ENCODE peak calls at places on chromosome 2, in ten cellular contexts. E is bronchial epithelial cell, C is MG63, R is AG09309, Z is HAP-1, T is heart left ventricle, P is OCI-LY7, A is left ventricle myocardium inferior, U is HL-60, G is choroid plexus epithelial cell. J is an unnamed sample.

GRCh38 chr2:11343626-11344341 is 652 bp downstream of the ROCK2 start:
- DNase-seq in E (peak), C (peak), R (no peak), Z (peak), T (peak), P (peak), A (peak), U (no peak), G (no peak), J (peak)

GRCh38 chr2:30232027-30232800 is 880 bp downstream of the LBH start:
- DNase-seq in E (no peak), C (peak), R (no peak), Z (peak), T (peak), P (peak), A (peak), U (no peak), G (peak), J (peak)

GRCh38 chr2:156845806-156846558 is 409.8 kb downstream of the GPD2 start:
- DNase-seq in E (peak), C (no peak), R (no peak), Z (peak), T (no peak), P (no peak), A (no peak), U (no peak), G (no peak), J (no peak)

GRCh38 chr2:24015562-24016375 is 5.9 kb downstream of the MFSD2B start:
- DNase-seq in E (peak), C (peak), R (peak), Z (no peak), T (no peak), P (no peak), A (no peak), U (no peak), G (peak), J (no peak)

GRCh38 chr2:31711737-31712136 is 131.0 kb upstream of the SRD5A2 start:
- DNase-seq in E (peak), C (no peak), R (no peak), Z (no peak), T (no peak), P (no peak), A (no peak), U (no peak), G (no peak), J (no peak)

GRCh38 chr2:67974564-67975430 is 88.0 kb downstream of the C1D start:
- DNase-seq in E (peak), C (peak), R (no peak), Z (no peak), T (no peak), P (no peak), A (peak), U (no peak), G (no peak), J (no peak)

GRCh38 chr2:152504618-152505017 is 169.6 kb downstream of the FMNL2 start:
- DNase-seq in E (no peak), C (no peak), R (no peak), Z (no peak), T (no peak), P (no peak), A (no peak), U (no peak), G (peak), J (no peak)

GRCh38 chr2:60948926-60949579 is 67.7 kb downstream of the REL start:
- DNase-seq in E (peak), C (no peak), R (no peak), Z (no peak), T (no peak), P (no peak), A (no peak), U (no peak), G (peak), J (no peak)

GRCh38 chr2:24491626-24492282 is 700 bp downstream of the NCOA1 start:
- DNase-seq in E (no peak), C (peak), R (no peak), Z (peak), T (peak), P (peak), A (peak), U (no peak), G (peak), J (peak)

GRCh38 chr2:187527262-187527661 is 27.0 kb downstream of the TFPI start:
- DNase-seq in E (peak), C (no peak), R (peak), Z (no peak), T (no peak), P (no peak), A (no peak), U (no peak), G (peak), J (no peak)

GRCh38 chr2:223590964-223591363 is 11.2 kb downstream of the SCG2 start:
- DNase-seq in E (no peak), C (no peak), R (no peak), Z (no peak), T (no peak), P (no peak), A (no peak), U (no peak), G (peak), J (no peak)

GRCh38 chr2:71788186-71788525 is 334.8 kb downstream of the DYSF start:
- DNase-seq in E (no peak), C (no peak), R (no peak), Z (no peak), T (no peak), P (no peak), A (no peak), U (no peak), G (no peak), J (no peak)

GRCh38 chr2:27400348-27401135 is 8.8 kb downstream of the PPM1G start:
- DNase-seq in E (no peak), C (peak), R (no peak), Z (no peak), T (no peak), P (no peak), A (no peak), U (no peak), G (peak), J (no peak)

GRCh38 chr2:30234180-30234971 is 3.0 kb downstream of the LBH start:
- DNase-seq in E (peak), C (peak), R (peak), Z (peak), T (no peak), P (no peak), A (no peak), U (no peak), G (peak), J (no peak)

GRCh38 chr2:57877811-57878572 is 168.6 kb upstream of the VRK2 start:
- DNase-seq in E (peak), C (no peak), R (no peak), Z (peak), T (no peak), P (no peak), A (no peak), U (no peak), G (no peak), J (no peak)

GRCh38 chr2:199273043-199273647 is 184.6 kb downstream of the SATB2 start:
- DNase-seq in E (peak), C (no peak), R (peak), Z (no peak), T (no peak), P (no peak), A (no peak), U (peak), G (peak), J (no peak)

GRCh38 chr2:152348388-152348787 is 13.4 kb downstream of the FMNL2 start:
- DNase-seq in E (peak), C (no peak), R (no peak), Z (no peak), T (no peak), P (no peak), A (no peak), U (no peak), G (peak), J (no peak)

GRCh38 chr2:182148344-182148743 is 162.7 kb downstream of the PPP1R1C start:
- DNase-seq in E (peak), C (peak), R (no peak), Z (no peak), T (no peak), P (no peak), A (no peak), U (no peak), G (no peak), J (no peak)

GRCh38 chr2:221156335-221156734 is 415.8 kb downstream of the EPHA4 start:
- DNase-seq in E (peak), C (no peak), R (no peak), Z (no peak), T (no peak), P (peak), A (no peak), U (no peak), G (no peak), J (no peak)

GRCh38 chr2:143128681-143129580 is at the start of gene ARHGAP15:
- DNase-seq in E (no peak), C (no peak), R (no peak), Z (no peak), T (no peak), P (peak), A (no peak), U (peak), G (no peak), J (peak)

GRCh38 chr2:105546623-105546964 is 147.7 kb upstream of the FHL2 start:
- DNase-seq in E (no peak), C (no peak), R (no peak), Z (no peak), T (no peak), P (no peak), A (no peak), U (no peak), G (no peak), J (no peak)

DNA sequence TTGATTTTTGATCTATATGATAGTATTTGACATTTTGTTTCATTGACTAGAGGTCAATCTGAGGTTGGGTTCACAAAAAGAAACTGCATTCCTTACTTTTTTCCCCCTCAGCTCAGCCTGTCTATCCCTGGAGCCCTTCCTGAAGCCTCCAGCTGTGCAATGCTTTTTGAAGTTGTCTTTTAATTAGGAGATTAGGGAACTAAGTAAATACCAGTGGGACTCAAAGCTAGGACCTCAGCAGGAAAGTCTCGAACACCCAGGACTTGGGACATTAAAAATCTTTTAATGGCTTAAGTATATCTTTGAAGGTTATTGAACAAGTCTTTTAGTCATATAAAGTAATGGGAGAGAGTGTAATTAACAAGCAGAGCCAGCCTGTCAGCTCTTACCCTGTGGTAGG is 220.2 kb downstream of the PDE11A start:
- DNase-seq in E (no peak), C (no peak), R (no peak), Z (no peak), T (no peak), P (no peak), A (no peak), U (no peak), G (no peak), J (no peak)
- H3K4me3 ChIP-seq in E (no peak), C (no peak), R (no peak), Z (no peak), T (no peak), P (no peak), A (no peak), U (no peak), G (no peak), J (no peak)

GRCh38 chr2:134619250-134619649 is 99.5 kb downstream of the TMEM163 start:
- DNase-seq in E (no peak), C (no peak), R (no peak), Z (no peak), T (no peak), P (no peak), A (no peak), U (no peak), G (no peak), J (no peak)

GRCh38 chr2:134625311-134625710 is 93.5 kb downstream of the TMEM163 start:
- DNase-seq in E (no peak), C (no peak), R (no peak), Z (no peak), T (no peak), P (no peak), A (no peak), U (no peak), G (no peak), J (no peak)

GRCh38 chr2:134623796-134624195 is 95.0 kb downstream of the TMEM163 start:
- DNase-seq in E (no peak), C (no peak), R (no peak), Z (no peak), T (no peak), P (no peak), A (no peak), U (peak), G (no peak), J (no peak)

GRCh38 chr2:134621939-134622705 is 96.7 kb downstream of the TMEM163 start:
- DNase-seq in E (no peak), C (no peak), R (no peak), Z (no peak), T (no peak), P (no peak), A (no peak), U (no peak), G (peak), J (no peak)

GRCh38 chr2:134623046-134623445 is 95.8 kb downstream of the TMEM163 start:
- DNase-seq in E (no peak), C (no peak), R (no peak), Z (no peak), T (no peak), P (no peak), A (no peak), U (no peak), G (no peak), J (no peak)
- H3K4me3 ChIP-seq in E (no peak), C (no peak), R (no peak), Z (no peak), T (no peak), P (no peak), A (no peak), U (no peak), G (no peak), J (no peak)

GRCh38 chr2:66962625-66963207 is 434.4 kb upstream of the ETAA1 start:
- DNase-seq in E (no peak), C (peak), R (no peak), Z (no peak), T (no peak), P (no peak), A (no peak), U (no peak), G (peak), J (no peak)
- H3K4me3 ChIP-seq in E (no peak), C (no peak), R (no peak), Z (no peak), T (no peak), P (no peak), A (no peak), U (no peak), G (no peak), J (no peak)

DNA sequence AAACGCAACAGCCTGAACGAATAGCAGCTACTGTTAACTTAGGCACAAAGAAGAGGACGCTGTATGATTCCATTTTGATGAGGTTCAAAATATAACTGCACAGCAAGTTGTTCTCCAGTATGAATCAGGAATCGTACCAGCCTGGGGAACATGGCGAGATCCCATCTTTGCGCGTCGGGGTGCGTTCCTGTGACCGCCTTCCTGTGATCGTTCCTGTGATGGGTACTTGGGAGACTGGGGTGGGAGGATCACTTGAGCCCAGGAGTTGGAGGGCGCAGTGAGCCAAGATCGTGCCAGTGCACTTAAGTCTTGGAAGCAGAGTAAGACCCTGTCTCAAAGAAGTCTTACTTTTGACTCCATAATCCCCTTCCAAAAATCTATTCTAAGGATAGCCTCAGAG is 951 bp upstream of the WDR33 start:
- DNase-seq in E (no peak), C (no peak), R (no peak), Z (no peak), T (no peak), P (no peak), A (no peak), U (no peak), G (no peak), J (no peak)
- H3K4me3 ChIP-seq in E (peak), C (peak), R (no peak), Z (no peak), T (peak), P (peak), A (peak), U (peak), G (no peak), J (peak)

GRCh38 chr2:241271641-241272297 is 43.7 kb downstream of the HDLBP start:
- DNase-seq in E (peak), C (peak), R (peak), Z (peak), T (peak), P (no peak), A (peak), U (peak), G (peak), J (peak)

GRCh38 chr2:241268306-241268705 is 47.2 kb downstream of the HDLBP start:
- DNase-seq in E (no peak), C (no peak), R (no peak), Z (no peak), T (no peak), P (no peak), A (no peak), U (no peak), G (peak), J (no peak)

GRCh38 chr2:241268716-241269445 is 46.6 kb downstream of the HDLBP start:
- DNase-seq in E (peak), C (no peak), R (peak), Z (no peak), T (no peak), P (no peak), A (no peak), U (no peak), G (no peak), J (no peak)

GRCh38 chr2:241270531-241270930 is 44.9 kb downstream of the HDLBP start:
- DNase-seq in E (no peak), C (no peak), R (no peak), Z (no peak), T (no peak), P (no peak), A (no peak), U (no peak), G (no peak), J (no peak)

GRCh38 chr2:241269707-241270520 is 45.6 kb downstream of the HDLBP start:
- DNase-seq in E (no peak), C (no peak), R (no peak), Z (no peak), T (no peak), P (no peak), A (no peak), U (no peak), G (no peak), J (peak)
- H3K4me3 ChIP-seq in E (no peak), C (no peak), R (peak), Z (no peak), T (peak), P (no peak), A (peak), U (no peak), G (peak), J (peak)

GRCh38 chr2:33859791-33860461 is 260.8 kb upstream of the FAM98A start:
- DNase-seq in E (no peak), C (peak), R (no peak), Z (no peak), T (no peak), P (no peak), A (no peak), U (no peak), G (no peak), J (no peak)
- H3K4me3 ChIP-seq in E (no peak), C (no peak), R (no peak), Z (no peak), T (no peak), P (no peak), A (peak), U (no peak), G (no peak), J (no peak)

DNA sequence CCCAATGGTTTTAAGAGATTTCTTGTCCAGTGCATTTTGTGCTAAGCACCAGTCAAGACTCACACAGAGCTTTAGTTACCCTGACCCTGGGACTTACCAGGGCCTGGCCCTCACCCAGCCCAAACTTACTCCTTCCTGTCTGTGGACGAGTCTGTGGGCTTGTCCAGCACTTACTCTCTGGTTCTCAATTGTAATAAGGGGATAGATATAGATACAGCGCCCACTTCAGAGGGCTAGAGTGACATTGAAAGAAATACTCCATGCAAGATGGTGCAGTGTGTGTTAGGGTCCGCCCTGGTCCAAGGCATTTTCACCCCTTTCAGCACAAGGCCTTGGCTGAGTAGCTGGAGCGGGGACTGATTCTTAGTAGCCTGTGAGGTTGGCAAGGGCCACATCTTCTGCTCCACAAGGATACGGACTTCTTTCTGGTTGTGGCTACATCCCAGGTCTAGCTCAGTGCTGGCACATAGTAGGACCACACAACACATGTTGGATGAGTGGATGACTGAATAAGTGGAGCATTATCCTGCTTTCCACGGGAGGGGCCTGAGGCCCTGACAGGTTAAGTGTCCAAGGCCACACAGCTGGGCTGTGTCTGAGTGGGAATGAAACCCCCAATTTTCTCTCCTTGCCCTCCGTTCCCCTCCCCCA is 3.8 kb upstream of the ARID5A start:
- DNase-seq in E (no peak), C (no peak), R (no peak), Z (no peak), T (peak), P (no peak), A (no peak), U (no peak), G (no peak), J (no peak)
- H3K4me3 ChIP-seq in E (no peak), C (no peak), R (no peak), Z (no peak), T (peak), P (no peak), A (no peak), U (no peak), G (no peak), J (no peak)

GRCh38 chr2:99389371-99389770 is 52.2 kb downstream of the EIF5B start:
- DNase-seq in E (no peak), C (no peak), R (peak), Z (no peak), T (no peak), P (no peak), A (no peak), U (no peak), G (peak), J (no peak)

GRCh38 chr2:99389946-99390345 is 52.8 kb downstream of the EIF5B start:
- DNase-seq in E (no peak), C (no peak), R (no peak), Z (no peak), T (no peak), P (no peak), A (no peak), U (no peak), G (no peak), J (no peak)

GRCh38 chr2:99386011-99386410 is 48.8 kb downstream of the EIF5B start:
- DNase-seq in E (peak), C (no peak), R (no peak), Z (no peak), T (no peak), P (no peak), A (no peak), U (no peak), G (peak), J (no peak)

GRCh38 chr2:99388892-99389291 is 51.7 kb downstream of the EIF5B start:
- DNase-seq in E (no peak), C (no peak), R (no peak), Z (no peak), T (no peak), P (no peak), A (no peak), U (no peak), G (no peak), J (no peak)
- H3K4me3 ChIP-seq in E (no peak), C (no peak), R (no peak), Z (no peak), T (no peak), P (no peak), A (no peak), U (no peak), G (no peak), J (no peak)

GRCh38 chr2:74119324-74119723 is 28.4 kb downstream of the BOLA3 start:
- DNase-seq in E (no peak), C (no peak), R (no peak), Z (no peak), T (no peak), P (no peak), A (no peak), U (no peak), G (peak), J (no peak)
- H3K4me3 ChIP-seq in E (no peak), C (peak), R (no peak), Z (no peak), T (peak), P (no peak), A (peak), U (no peak), G (no peak), J (no peak)

GRCh38 chr2:53583583-53583982 is 184.0 kb upstream of the CHAC2 start:
- DNase-seq in E (no peak), C (no peak), R (no peak), Z (no peak), T (no peak), P (no peak), A (no peak), U (no peak), G (no peak), J (no peak)

GRCh38 chr2:53582556-53582955 is 185.0 kb upstream of the CHAC2 start:
- DNase-seq in E (no peak), C (no peak), R (no peak), Z (no peak), T (no peak), P (no peak), A (no peak), U (no peak), G (no peak), J (no peak)

GRCh38 chr2:53584986-53585385 is 182.6 kb upstream of the CHAC2 start:
- DNase-seq in E (no peak), C (no peak), R (no peak), Z (no peak), T (no peak), P (no peak), A (no peak), U (no peak), G (no peak), J (no peak)
- H3K4me3 ChIP-seq in E (no peak), C (no peak), R (no peak), Z (no peak), T (no peak), P (no peak), A (no peak), U (no peak), G (no peak), J (no peak)